ENCODE peak calls at places on chromosomes 4 and X, in five cellular contexts. B is RWPE1; O is stimulated activated CD8-positive, alpha-beta memory T cell treated with anti-CD3 and anti-CD28 coated beads, Interleukin-7, amount 100 ng/mL, for 1 hour; H is activated CD4-positive, alpha-beta T cell treated with anti-CD3 and anti-CD28 coated beads, Interleukin-2, amount 50 U/mL, for 1 hour; Y is epithelial cell of esophagus. J is an unnamed sample.

GRCh38 chr4:169160825-169161224 is 109.9 kb downstream of the SH3RF1 start:
- DNase-seq in H (no peak), O (no peak), Y (no peak), B (no peak), J (no peak)

GRCh38 chr4:81648576-81649272 is 177.0 kb upstream of the RASGEF1B start:
- DNase-seq in O (no peak), H (peak; percentile 8), B (no peak), Y (no peak), J (no peak)

GRCh38 chr4:140645614-140646412 is 77.1 kb upstream of the UCP1 start:
- DNase-seq in H (no peak), O (no peak), Y (no peak), B (no peak), J (no peak)

GRCh38 chr4:187128971-187129370 is 405.3 kb upstream of the FAT1 start:
- DNase-seq in B (peak; percentile 80), H (no peak), Y (peak; percentile 94), O (no peak), J (no peak)

GRCh38 chr4:7460591-7460990 is 25.9 kb upstream of the PSAPL1 start:
- DNase-seq in Y (no peak), H (no peak), O (no peak), B (no peak), J (no peak)

GRCh38 chrX:68462197-68462596 is 28.9 kb upstream of the OPHN1 start:
- DNase-seq in B (no peak), O (no peak), Y (peak; percentile 30), H (no peak), J (no peak)

GRCh38 chrX:44246826-44247225 is 96.6 kb downstream of the EFHC2 start:
- DNase-seq in H (no peak), Y (no peak), O (no peak), B (no peak), J (no peak)

GRCh38 chr4:16573744-16574143 is 324.7 kb downstream of the LDB2 start:
- DNase-seq in H (no peak), O (no peak), Y (no peak), B (no peak), J (no peak)

GRCh38 chr4:110636231-110636676 is 13.4 kb upstream of the PITX2 start:
- DNase-seq in H (no peak), Y (no peak), B (no peak), O (no peak), J (peak; percentile 23)

GRCh38 chr4:123623611-123624010 is 227.0 kb downstream of the SPRY1 start:
- DNase-seq in O (no peak), B (no peak), Y (no peak), H (no peak), J (no peak)

GRCh38 chr4:109848501-109848900 is 594 bp downstream of the LRIT3 start:
- DNase-seq in Y (no peak), H (no peak), O (no peak), B (no peak), J (no peak)

GRCh38 chr4:123790681-123791080 is 394.1 kb downstream of the SPRY1 start:
- DNase-seq in Y (peak; percentile 6), B (no peak), O (no peak), H (no peak), J (no peak)

GRCh38 chr4:84875636-84876371 is 90.7 kb downstream of the WDFY3 start:
- DNase-seq in H (no peak), B (no peak), Y (no peak), O (no peak), J (no peak)

GRCh38 chr4:186823989-186824388 is 100.3 kb upstream of the FAT1 start:
- DNase-seq in B (no peak), O (no peak), H (no peak), Y (no peak), J (no peak)

GRCh38 chrX:114611018-114611619 is 27.2 kb downstream of the HTR2C start:
- DNase-seq in H (no peak), O (no peak), B (peak; percentile 7), Y (peak; percentile 44), J (peak; percentile 34)

GRCh38 chrX:17860811-17861495 is at the start of gene RAI2:
- DNase-seq in O (no peak), H (peak; percentile 11), Y (no peak), B (no peak), J (no peak)

GRCh38 chr4:94827481-94828110 is 69.8 kb downstream of the BMPR1B start:
- DNase-seq in O (no peak), B (peak; percentile 70), Y (peak; percentile 97), H (no peak), J (peak; percentile 62)

GRCh38 chr4:56134272-56134671 is 185.5 kb downstream of the CEP135 start:
- DNase-seq in O (no peak), Y (no peak), H (no peak), B (no peak), J (no peak)

GRCh38 chr4:137659431-137659830 is 127.1 kb upstream of the PCDH18 start:
- DNase-seq in O (no peak), B (no peak), H (no peak), Y (no peak), J (no peak)

GRCh38 chr4:24266014-24266413 is 318.3 kb downstream of the DHX15 start:
- DNase-seq in O (no peak), H (no peak), Y (no peak), B (no peak), J (no peak)

GRCh38 chr4:142248946-142249345 is 597.2 kb downstream of the INPP4B start:
- DNase-seq in B (no peak), H (no peak), O (no peak), Y (peak; percentile 74), J (no peak)